ENCODE peak calls at places on chromosome 21, in four cellular contexts. S is effector memory CD4-positive, alpha-beta T cell; D is colonic mucosa; E is K562. C is an unnamed sample.

GRCh38 chr21:41008351-41008750 is 159.6 kb upstream of the BACE2 start:
- DNase-seq in S (no peak), E (no peak), D (no peak), C (no peak)

GRCh38 chr21:31282095-31282709 is 61.9 kb downstream of the TIAM1 start:
- DNase-seq in D (no peak), E (peak; percentile 57), S (no peak), C (no peak)

GRCh38 chr21:33011462-33011861 is 14.3 kb upstream of the OLIG2 start:
- DNase-seq in E (no peak), S (no peak), D (no peak), C (no peak)

GRCh38 chr21:44364151-44365053 is 11.0 kb downstream of the TRPM2 start:
- DNase-seq in S (no peak), D (no peak), E (no peak), C (no peak)

GRCh38 chr21:31731112-31731801 is 661 bp downstream of the SCAF4 start:
- DNase-seq in E (peak; percentile 74), D (peak; percentile 78), S (peak; percentile 42), C (no peak)

GRCh38 chr21:15604424-15604823 is 125.4 kb upstream of the USP25 start:
- DNase-seq in S (no peak), E (no peak), D (no peak), C (no peak)

GRCh38 chr21:28207776-28208175 is 784.9 kb downstream of the LTN1 start:
- DNase-seq in S (no peak), E (no peak), D (no peak), C (no peak)

GRCh38 chr21:34795152-34796141 is 126.7 kb downstream of the CLIC6 start:
- DNase-seq in E (no peak), D (peak; percentile 65), S (no peak), C (no peak)

GRCh38 chr21:33964706-33965325 is 49.2 kb upstream of the ATP5PO start:
- DNase-seq in E (no peak), S (no peak), D (no peak), C (no peak)

GRCh38 chr21:43832648-43833047 is 32.4 kb upstream of the AGPAT3 start:
- DNase-seq in D (no peak), S (no peak), E (no peak), C (no peak)

GRCh38 chr21:27713159-27714109 is 746.5 kb upstream of the ADAMTS5 start:
- DNase-seq in S (no peak), D (peak; percentile 27), E (no peak), C (no peak)

GRCh38 chr21:43659136-43660000 is at the start of the genes HSF2BP and RRP1B:
- DNase-seq in D (peak; percentile 81), S (peak; percentile 62), E (peak; percentile 95), C (peak; percentile 45)

DNA sequence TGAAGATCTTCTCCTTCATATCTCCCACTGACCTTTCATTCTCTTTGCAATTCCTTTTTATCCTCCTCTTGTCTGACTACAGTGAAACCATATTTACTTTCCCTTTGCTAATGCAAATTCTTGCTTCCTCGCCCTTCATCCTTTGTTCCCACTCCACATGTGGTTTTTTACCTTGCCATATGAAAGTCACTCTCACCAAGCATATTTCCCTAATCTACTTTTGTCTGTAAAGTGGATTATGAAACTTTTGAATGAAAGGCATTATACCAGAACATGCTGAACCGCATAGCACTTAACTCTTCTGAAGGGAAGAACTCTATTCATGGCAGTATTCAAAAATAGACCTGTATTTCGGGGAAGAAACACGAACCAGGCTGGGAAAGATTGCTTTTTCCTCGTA is 8.0 kb upstream of the TMPRSS15 start:
- DNase-seq in E (no peak), S (no peak), D (no peak), C (no peak)
- H3K4me3 ChIP-seq in E (no peak overlapping the region), S (no peak overlapping the region), D (no peak overlapping the region), C (no peak overlapping the region)

GRCh38 chr21:45496151-45496967 is 45.9 kb downstream of the SLC19A1 start:
- DNase-seq in D (no peak), S (no peak), E (no peak), C (no peak)
- H3K36me3 ChIP-seq in D (no peaks in the 10 kb centered on the region), S (no peaks in the 10 kb centered on the region), E (peaks cover 4% of the 10 kb centered on the region), C (peaks cover 71% of the 10 kb centered on the region)

GRCh38 chr21:17785403-17785788 is 33.8 kb downstream of the C21orf91 start:
- DNase-seq in S (no peak), D (no peak), E (no peak), C (no peak)
- H3K4me3 ChIP-seq in S (no peak overlapping the region), D (no peak overlapping the region), E (no peak overlapping the region), C (no peak overlapping the region)

GRCh38 chr21:39386194-39386593 is 37.3 kb upstream of the HMGN1 start:
- DNase-seq in S (no peak), D (peak; percentile 33), E (no peak), C (no peak)
- H3K36me3 ChIP-seq in S (no peaks in the 10 kb centered on the region), D (no peaks in the 10 kb centered on the region), E (peaks cover 11% of the 10 kb centered on the region), C (no peaks in the 10 kb centered on the region)